ENCODE peak calls at places on chromosomes 4 and X, in four cellular contexts. C is OCI-LY7, W is DND-41, Q is PC-3. P is an unnamed sample.

GRCh38 chrX:17456526-17456925 is 81.5 kb downstream of the NHS start:
- DNase-seq in Q (no peak), C (no peak), W (no peak), P (no peak)

GRCh38 chrX:123854329-123854728 is 5.5 kb upstream of the XIAP start:
- DNase-seq in W (no peak), Q (peak; percentile 58), C (no peak), P (no peak)

GRCh38 chr4:157992038-157992706 is 180.7 kb downstream of the GASK1B start:
- DNase-seq in W (peak; percentile 5), Q (peak; percentile 81), C (peak; percentile 38), P (peak; percentile 26)

GRCh38 chrX:141314441-141314840 is 72.1 kb upstream of the SPANXC start:
- DNase-seq in Q (peak; percentile 51), C (no peak), W (no peak), P (no peak)

GRCh38 chr4:69025191-69025998 is 70.9 kb upstream of the UGT2B7 start:
- DNase-seq in C (peak; percentile 1), Q (peak; percentile 49), W (no peak), P (no peak)

GRCh38 chr4:122603156-122603574 is 17.7 kb downstream of the IL21 start:
- DNase-seq in Q (no peak), C (no peak), W (no peak), P (no peak)

GRCh38 chrX:117985241-117985640 is 131.4 kb downstream of the KLHL13 start:
- DNase-seq in Q (peak; percentile 34), W (no peak), C (no peak), P (no peak)

GRCh38 chr4:155666701-155667537 is at the start of gene GUCY1A1:
- DNase-seq in W (peak; percentile 80), C (no peak), Q (peak; percentile 51), P (no peak)

DNA sequence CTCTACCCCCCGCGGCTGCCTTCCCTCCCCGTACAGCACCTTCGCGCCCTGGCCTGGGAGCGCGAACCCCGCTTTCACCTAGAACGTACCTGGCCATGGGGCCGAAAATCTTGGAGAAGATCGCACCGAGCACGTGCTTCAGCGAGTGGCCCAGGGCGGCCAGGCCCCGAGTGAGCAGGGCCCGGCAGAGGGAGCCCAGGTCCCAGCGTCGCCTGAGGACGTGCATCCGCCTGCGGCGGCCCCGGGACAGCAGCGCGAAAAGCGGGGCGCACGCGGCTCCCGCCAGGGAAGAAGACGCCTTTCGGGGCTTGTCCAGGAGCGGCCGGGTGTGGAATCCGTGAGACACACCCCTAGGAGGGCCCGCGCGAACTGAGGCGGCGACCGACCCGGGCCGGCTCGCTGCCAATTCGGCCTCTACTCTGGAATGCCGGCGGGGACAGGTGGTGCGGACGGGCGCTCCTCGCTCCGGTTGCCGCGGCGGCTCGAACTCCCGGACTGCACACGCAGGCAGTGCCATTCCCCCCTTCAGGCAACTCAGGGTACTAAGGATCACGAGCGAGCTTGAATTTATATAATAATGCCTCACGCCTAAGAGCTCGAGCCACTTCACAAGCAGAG is at the start of gene HS6ST2:
- DNase-seq in W (peak; percentile 25), Q (no peak), C (no peak), P (no peak)
- H3K4me3 ChIP-seq in W (peak within 1 kb of the TSS; percentile 61), Q (peak within 1 kb of the TSS; percentile 71), C (no peak within 1 kb of the TSS), P (no peak within 1 kb of the TSS)

GRCh38 chr4:175051974-175052373 is 133.8 kb downstream of the ADAM29 start:
- DNase-seq in Q (no peak), W (no peak), C (no peak), P (no peak)

GRCh38 chr4:175054980-175055379 is 136.8 kb downstream of the ADAM29 start:
- DNase-seq in W (no peak), Q (no peak), C (peak; percentile 10), P (no peak)
- H3K9me3 ChIP-seq in W (no peaks in the 10 kb centered on the region), Q (no peaks in the 10 kb centered on the region), C (peaks cover 53% of the 10 kb centered on the region), P (no peaks in the 10 kb centered on the region)

DNA sequence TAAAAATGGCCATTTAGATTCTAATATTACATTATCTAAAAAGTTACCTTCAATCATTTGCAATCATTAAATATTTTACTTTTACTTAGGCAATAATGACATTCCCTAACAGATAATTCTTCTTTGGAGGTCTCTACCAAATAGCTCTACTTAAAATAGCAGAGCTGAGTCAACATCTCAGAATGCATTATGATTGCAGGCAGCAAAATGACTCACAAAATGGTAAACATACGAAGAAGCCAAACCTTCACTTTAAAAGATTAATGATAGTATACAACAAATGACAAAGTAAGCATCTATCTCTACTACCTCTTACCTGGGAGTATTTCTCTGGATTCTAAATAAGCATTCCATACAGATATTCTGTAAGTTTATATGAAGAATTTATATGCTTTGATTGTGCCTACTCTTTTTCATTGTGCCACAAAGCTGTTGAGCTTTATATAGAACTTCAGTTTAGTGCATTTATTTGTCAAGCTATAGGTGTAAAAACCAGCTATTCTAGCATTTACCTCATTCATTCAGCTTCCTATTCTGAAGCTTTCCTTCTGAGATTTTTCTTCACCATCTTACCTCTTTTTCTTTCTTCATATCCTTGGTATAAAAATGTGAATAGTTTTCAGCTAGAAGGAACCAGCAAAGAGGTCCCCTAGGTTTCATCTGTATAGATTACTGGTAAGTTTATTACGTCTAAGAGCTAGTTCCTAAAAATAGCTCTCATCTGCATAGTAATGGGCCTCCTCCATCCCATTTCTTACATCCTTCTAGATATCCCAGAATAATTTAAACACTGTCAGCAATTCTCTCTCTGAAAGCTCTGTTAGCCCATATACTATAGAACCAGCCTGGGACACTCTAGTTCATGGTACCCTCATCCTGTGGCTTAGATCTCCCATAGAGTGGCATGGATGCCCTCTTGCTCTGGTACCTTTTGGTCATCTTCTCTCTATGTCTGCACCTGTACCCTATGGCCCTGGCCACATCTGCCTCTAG is 17.2 kb upstream of the SPCS3 start:
- DNase-seq in Q (peak; percentile 85), W (no peak), C (no peak), P (no peak)
- H3K27ac ChIP-seq in Q (peak overlapping the region; percentile 12), W (no peak overlapping the region), C (no peak overlapping the region), P (no peak overlapping the region)

GRCh38 chr4:5137226-5137625 is 85.9 kb downstream of the STK32B start:
- DNase-seq in W (no peak), C (no peak), Q (no peak), P (no peak)

GRCh38 chr4:5134620-5135019 is 83.3 kb downstream of the STK32B start:
- DNase-seq in Q (peak; percentile 35), W (peak; percentile 10), C (no peak), P (no peak)

GRCh38 chr4:5139141-5139540 is 87.9 kb downstream of the STK32B start:
- DNase-seq in W (no peak), C (no peak), Q (no peak), P (no peak)

GRCh38 chr4:5138389-5138788 is 87.1 kb downstream of the STK32B start:
- DNase-seq in Q (no peak), W (no peak), C (no peak), P (no peak)

DNA sequence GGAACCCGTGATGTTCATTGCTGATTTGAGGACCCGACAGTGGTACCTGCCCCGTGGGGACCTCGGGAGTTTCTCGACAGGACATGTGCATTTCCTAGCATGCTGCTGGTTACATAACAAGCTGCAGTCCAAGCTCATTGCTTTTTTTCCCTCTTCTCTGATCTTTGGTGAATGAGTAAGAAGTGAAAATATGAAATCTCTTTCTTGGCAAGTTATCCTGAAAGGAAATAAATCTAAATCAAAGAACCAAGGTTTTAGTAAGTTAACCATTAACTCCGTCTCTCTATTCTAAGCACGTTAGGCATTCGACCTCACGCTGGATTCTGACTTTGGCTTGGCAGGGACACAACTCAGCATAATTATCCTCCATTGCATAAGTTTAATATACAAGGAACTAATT is 86.6 kb downstream of the STK32B start:
- DNase-seq in Q (no peak), W (no peak), C (no peak), P (no peak)
- H3K4me3 ChIP-seq in Q (no peak overlapping the region), W (no peak overlapping the region), C (no peak overlapping the region), P (no peak overlapping the region)

DNA sequence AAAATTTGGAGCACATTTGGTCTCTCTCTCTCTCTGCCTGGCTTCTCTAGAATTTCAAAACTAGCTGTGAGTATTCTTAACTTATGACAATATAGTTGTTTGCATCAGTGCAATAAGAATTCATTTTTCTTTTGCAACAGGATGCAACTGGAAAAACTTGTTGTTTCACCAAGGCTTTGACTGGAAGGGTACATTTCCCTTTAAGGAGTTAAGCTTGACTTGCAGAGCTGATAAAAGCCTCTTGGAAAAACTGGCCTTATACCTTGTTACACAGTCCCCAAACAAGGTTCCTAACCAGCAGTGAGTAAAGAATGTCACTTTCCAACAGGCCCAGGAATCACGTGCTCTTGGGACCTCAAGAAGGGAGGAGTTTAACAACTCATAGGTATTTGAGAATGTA is 25.9 kb upstream of the ZNF718 start:
- DNase-seq in C (no peak), Q (no peak), W (no peak), P (no peak)
- H3K9me3 ChIP-seq in C (peaks cover 17% of the 10 kb centered on the region), Q (peaks cover 7% of the 10 kb centered on the region), W (peaks cover 55% of the 10 kb centered on the region), P (no peaks in the 10 kb centered on the region)

GRCh38 chrX:20042221-20042620 is 51.4 kb upstream of the BCLAF3 start:
- DNase-seq in C (no peak), Q (peak; percentile 59), W (no peak), P (no peak)

GRCh38 chrX:20046270-20046669 is 55.4 kb upstream of the BCLAF3 start:
- DNase-seq in Q (no peak), W (no peak), C (no peak), P (no peak)

GRCh38 chrX:20046864-20047263 is 56.0 kb upstream of the BCLAF3 start:
- DNase-seq in C (no peak), Q (no peak), W (no peak), P (no peak)
- H3K27ac ChIP-seq in C (no peak overlapping the region), Q (no peak overlapping the region), W (no peak overlapping the region), P (no peak overlapping the region)

P was measured in naive thymus-derived CD4-positive, alpha-beta T cell.